ENCODE peak calls at places on chromosome 18, in four cellular contexts. L is kidney epithelial cell, Z is foreskin fibroblast, A is ovary. U is an unnamed sample.

GRCh38 chr18:64037812-64038414 is 68.0 kb downstream of the SERPINB8 start:
- DNase-seq in L (no peak), Z (no peak), A (no peak), U (peak; percentile 24)

GRCh38 chr18:54203914-54204313 is 20.6 kb downstream of the MBD2 start:
- DNase-seq in L (no peak), Z (no peak), A (no peak), U (no peak)

GRCh38 chr18:34121157-34121807 is 103.4 kb downstream of the NOL4 start:
- DNase-seq in L (peak; percentile 70), Z (no peak), A (no peak), U (peak; percentile 16)

GRCh38 chr18:9184998-9185613 is 48.5 kb downstream of the ANKRD12 start:
- DNase-seq in L (no peak), Z (no peak), A (no peak), U (peak; percentile 14)

GRCh38 chr18:68275616-68276015 is 439.3 kb downstream of the TMX3 start:
- DNase-seq in L (peak; percentile 75), Z (peak; percentile 67), A (no peak), U (peak; percentile 82)

GRCh38 chr18:64982414-64983096 is 768.3 kb upstream of the CDH7 start:
- DNase-seq in L (no peak), Z (no peak), A (no peak), U (no peak)

GRCh38 chr18:58593930-58594329 is 35.0 kb downstream of the ALPK2 start:
- DNase-seq in L (no peak), Z (no peak), A (no peak), U (peak; percentile 39)

GRCh38 chr18:26480897-26481795 is 67.2 kb downstream of the KCTD1 start:
- DNase-seq in L (peak; percentile 98), Z (peak; percentile 77), A (no peak), U (peak; percentile 94)

GRCh38 chr18:26458526-26459232 is 89.7 kb downstream of the KCTD1 start:
- DNase-seq in L (no peak), Z (peak; percentile 68), A (no peak), U (peak; percentile 36)

GRCh38 chr18:51614033-51614432 is 416.6 kb upstream of the MEX3C start:
- DNase-seq in L (peak; percentile 59), Z (no peak), A (no peak), U (peak; percentile 54)

GRCh38 chr18:25111382-25112070 is 240.4 kb downstream of the ZNF521 start:
- DNase-seq in L (no peak), Z (no peak), A (no peak), U (no peak)

GRCh38 chr18:35526476-35527120 is 28.8 kb upstream of the INO80C start:
- DNase-seq in L (no peak), Z (no peak), A (peak; percentile 26), U (peak; percentile 57)

GRCh38 chr18:9743200-9744016 is 35.3 kb downstream of the RAB31 start:
- DNase-seq in L (peak; percentile 93), Z (peak; percentile 98), A (no peak), U (peak; percentile 82)

GRCh38 chr18:28123401-28124030 is 53.4 kb downstream of the CDH2 start:
- DNase-seq in L (no peak), Z (no peak), A (no peak), U (peak; percentile 38)

GRCh38 chr18:40570615-40571014 is 1384.4 kb upstream of the PIK3C3 start:
- DNase-seq in L (no peak), Z (no peak), A (no peak), U (no peak)

GRCh38 chr18:7572837-7573236 is 5.7 kb downstream of the PTPRM start:
- DNase-seq in L (no peak), Z (no peak), A (no peak), U (no peak)

GRCh38 chr18:55998071-55998522 is 410.1 kb upstream of the TCF4 start:
- DNase-seq in L (peak; percentile 42), Z (peak; percentile 77), A (peak; percentile 34), U (peak; percentile 53)

GRCh38 chr18:9804517-9805104 is 81.2 kb upstream of the TXNDC2 start:
- DNase-seq in L (no peak), Z (peak; percentile 33), A (no peak), U (peak; percentile 49)

GRCh38 chr18:13136056-13136688 is 82.4 kb upstream of the LDLRAD4 start:
- DNase-seq in L (no peak), Z (no peak), A (no peak), U (no peak)

GRCh38 chr18:34651586-34652369 is 58.3 kb upstream of the DTNA start:
- DNase-seq in L (no peak), Z (no peak), A (no peak), U (no peak)

GRCh38 chr18:58998421-58999203 is 133.9 kb downstream of the ZNF532 start:
- DNase-seq in L (no peak), Z (peak; percentile 74), A (peak; percentile 68), U (peak; percentile 86)

GRCh38 chr18:11669948-11670275 is 19.2 kb upstream of the GNAL start:
- DNase-seq in L (no peak), Z (no peak), A (no peak), U (no peak)

GRCh38 chr18:50724631-50725235 is 95.1 kb downstream of the MRO start:
- DNase-seq in L (no peak), Z (no peak), A (no peak), U (peak; percentile 6)

GRCh38 chr18:78192044-78192443 is 787.6 kb upstream of the SALL3 start:
- DNase-seq in L (peak; percentile 9), Z (no peak), A (no peak), U (no peak)

GRCh38 chr18:35497006-35497333 is 790 bp downstream of the INO80C start:
- DNase-seq in L (no peak), Z (peak; percentile 28), A (no peak), U (peak; percentile 72)

GRCh38 chr18:57447154-57447621 is 12.0 kb downstream of the ONECUT2 start:
- DNase-seq in L (no peak), Z (peak; percentile 20), A (no peak), U (peak; percentile 29)

GRCh38 chr18:741931-742512 is 29.6 kb upstream of the ENOSF1 start:
- DNase-seq in L (no peak), Z (peak; percentile 27), A (no peak), U (peak; percentile 71)

GRCh38 chr18:812673-813404 is 797 bp upstream of the YES1 start:
- DNase-seq in L (peak; percentile 32), Z (peak; percentile 89), A (peak; percentile 84), U (peak; percentile 94)

GRCh38 chr18:35962320-35962719 is 10.2 kb upstream of the RMP24 start:
- DNase-seq in L (no peak), Z (no peak), A (no peak), U (no peak)

GRCh38 chr18:53864758-53865157 is 359.7 kb downstream of the MBD2 start:
- DNase-seq in L (no peak), Z (no peak), A (no peak), U (peak; percentile 1)

GRCh38 chr18:30328839-30329238 is 713.7 kb downstream of the DSC3 start:
- DNase-seq in L (peak; percentile 28), Z (no peak), A (no peak), U (no peak)

GRCh38 chr18:56873441-56874140 is 222.4 kb downstream of the WDR7 start:
- DNase-seq in L (peak; percentile 21), Z (no peak), A (no peak), U (peak; percentile 29)

GRCh38 chr18:38586327-38586726 is 1020.7 kb upstream of the CELF4 start:
- DNase-seq in L (no peak), Z (no peak), A (no peak), U (no peak)
- H3K4me3 ChIP-seq in L (no peak overlapping the region), Z (no peak overlapping the region), A (no peak overlapping the region), U (no peak overlapping the region)

DNA sequence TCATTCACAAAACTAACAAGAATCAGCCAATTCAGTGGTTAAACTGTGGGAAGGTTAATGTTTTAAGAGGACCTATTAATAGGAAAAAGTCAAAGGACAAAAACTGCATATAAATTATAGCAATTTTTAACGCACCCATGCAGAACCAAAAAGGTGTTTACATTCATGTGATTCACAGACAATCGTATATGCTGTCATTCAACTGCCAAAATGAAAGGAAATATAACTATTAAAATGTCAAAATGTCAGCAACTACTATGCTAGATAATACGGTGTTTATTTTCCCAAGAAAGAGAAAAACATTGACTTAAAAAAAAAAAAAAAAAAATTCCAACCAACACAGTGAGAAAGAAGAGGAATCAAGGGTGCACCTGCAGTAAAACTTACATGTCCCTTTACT is 48.5 kb downstream of the DYM start:
- DNase-seq in L (no peak), Z (no peak), A (no peak), U (no peak)
- H3K4me3 ChIP-seq in L (no peak overlapping the region), Z (no peak overlapping the region), A (no peak overlapping the region), U (no peak overlapping the region)

DNA sequence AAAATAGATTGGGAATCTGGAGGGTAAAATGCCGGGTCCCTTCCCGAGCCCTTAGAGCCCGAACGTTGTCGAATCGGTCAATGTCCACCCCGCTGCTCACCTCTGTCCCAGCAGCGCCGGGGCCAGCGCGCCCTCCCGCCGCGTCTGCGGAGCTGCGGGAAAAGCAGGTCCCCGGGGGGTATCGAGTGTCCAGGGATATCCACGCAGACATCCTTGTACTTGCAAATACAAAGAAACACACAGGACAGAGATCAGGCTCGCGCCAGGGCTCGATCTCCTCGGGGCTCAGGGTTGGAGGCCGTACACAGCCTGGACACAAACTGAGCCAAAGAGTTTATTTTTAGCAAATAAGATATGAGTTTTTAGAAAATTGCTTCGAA is 2.3 kb upstream of the GATA6 start:
- DNase-seq in L (no peak), Z (no peak), A (peak; percentile 63), U (no peak)
- H3K4me3 ChIP-seq in L (no peak overlapping the region), Z (no peak overlapping the region), A (peak overlapping the region; percentile 98), U (peak overlapping the region; percentile 30)

GRCh38 chr18:43785145-43785544 is 507.9 kb upstream of the SYT4 start:
- DNase-seq in L (no peak), Z (no peak), A (no peak), U (no peak)
- H3K4me3 ChIP-seq in L (no peak overlapping the region), Z (no peak overlapping the region), A (no peak overlapping the region), U (no peak overlapping the region)

GRCh38 chr18:48543228-48543627 is 4.4 kb downstream of the CTIF start:
- DNase-seq in L (no peak), Z (no peak), A (no peak), U (no peak)

GRCh38 chr18:48541026-48541746 is 2.4 kb downstream of the CTIF start:
- DNase-seq in L (no peak), Z (peak; percentile 82), A (no peak), U (peak; percentile 84)

GRCh38 chr18:48540329-48541025 is 1.6 kb downstream of the CTIF start:
- DNase-seq in L (no peak), Z (peak; percentile 65), A (peak; percentile 75), U (peak; percentile 67)

GRCh38 chr18:48542513-48543181 is 3.8 kb downstream of the CTIF start:
- DNase-seq in L (no peak), Z (no peak), A (no peak), U (no peak)

GRCh38 chr18:48541747-48542108 is 2.9 kb downstream of the CTIF start:
- DNase-seq in L (no peak), Z (no peak), A (no peak), U (no peak)
- H3K4me3 ChIP-seq in L (peak overlapping the region; percentile 85), Z (peak overlapping the region; percentile 94), A (no peak overlapping the region), U (peak overlapping the region; percentile 97)

GRCh38 chr18:20966795-20967194 is 144.8 kb downstream of the ROCK1 start:
- DNase-seq in L (no peak), Z (no peak), A (no peak), U (no peak)
- H3K4me3 ChIP-seq in L (no peak overlapping the region), Z (no peak overlapping the region), A (no peak overlapping the region), U (no peak overlapping the region)

U was measured in cardiac fibroblast.